ENCODE peak calls at places on chromosomes 1 and 21, in six cellular contexts. O is A549, R is Caco-2, F is tibial artery, Q is lower leg skin, X is hepatocyte. E is an unnamed sample.

GRCh38 chr1:7967206-7967605 is 5.7 kb downstream of the PARK7 start:
- DNase-seq in O (no peak), R (no peak), F (no peak), Q (no peak), X (no peak), E (no peak)

GRCh38 chr1:231159963-231160761 is 1.7 kb upstream of the TRIM67 start:
- DNase-seq in O (no peak), R (no peak), F (no peak), Q (no peak), X (no peak), E (no peak)

GRCh38 chr1:172144445-172145060 is 275.9 kb upstream of the C1orf105 start:
- DNase-seq in O (no peak), R (no peak), F (peak), Q (peak), X (peak), E (peak)

GRCh38 chr1:65948609-65949229 is 156.0 kb downstream of the PDE4B start:
- DNase-seq in O (no peak), R (no peak), F (no peak), Q (no peak), X (peak), E (peak)

GRCh38 chr1:71640131-71640530 is 559.3 kb upstream of the ZRANB2 start:
- DNase-seq in O (no peak), R (no peak), F (no peak), Q (no peak), X (no peak), E (no peak)

GRCh38 chr1:33519240-33519884 is 46.9 kb downstream of the ZSCAN20 start:
- DNase-seq in O (no peak), R (no peak), F (no peak), Q (peak), X (no peak), E (no peak)

GRCh38 chr1:160124709-160125478 is 9.3 kb downstream of the ATP1A2 start:
- DNase-seq in O (peak), R (peak), F (no peak), Q (no peak), X (peak), E (peak)

GRCh38 chr1:8222789-8223188 is 95.1 kb upstream of the SLC45A1 start:
- DNase-seq in O (no peak), R (no peak), F (no peak), Q (no peak), X (no peak), E (no peak)

GRCh38 chr1:3625151-3625907 is 514 bp downstream of the TPRG1L start:
- DNase-seq in O (peak), R (peak), F (no peak), Q (no peak), X (peak), E (peak)

GRCh38 chr21:44702111-44702972 is 5.4 kb downstream of the KRTAP10-12 start:
- DNase-seq in O (no peak), R (peak), F (peak), Q (no peak), X (no peak), E (no peak)

GRCh38 chr1:41742219-41742618 is 176.5 kb downstream of the HIVEP3 start:
- DNase-seq in O (no peak), R (no peak), F (no peak), Q (no peak), X (no peak), E (peak)

GRCh38 chr21:36589352-36589971 is 109.5 kb upstream of the SIM2 start:
- DNase-seq in O (no peak), R (no peak), F (no peak), Q (peak), X (peak), E (peak)

GRCh38 chr1:14552246-14552970 is 46.1 kb upstream of the KAZN start:
- DNase-seq in O (no peak), R (no peak), F (no peak), Q (no peak), X (no peak), E (no peak)

GRCh38 chr1:205449750-205450443 is 5.9 kb downstream of the BLACAT1 start:
- DNase-seq in O (peak), R (peak), F (no peak), Q (no peak), X (peak), E (no peak)

GRCh38 chr1:175338447-175339135 is 146.0 kb upstream of the KIAA0040 start:
- DNase-seq in O (peak), R (peak), F (no peak), Q (no peak), X (peak), E (no peak)

GRCh38 chr1:40834968-40835545 is 27.1 kb downstream of the CITED4 start:
- DNase-seq in O (no peak), R (no peak), F (no peak), Q (no peak), X (no peak), E (no peak)

GRCh38 chr1:170620164-170620563 is 43.8 kb upstream of the PRRX1 start:
- DNase-seq in O (no peak), R (no peak), F (no peak), Q (no peak), X (no peak), E (peak)

GRCh38 chr1:156128749-156129682 is 14.5 kb downstream of the LMNA start:
- DNase-seq in O (no peak), R (no peak), F (peak), Q (no peak), X (peak), E (peak)

GRCh38 chr1:12634696-12635202 is 9.1 kb upstream of the AADACL4 start:
- DNase-seq in O (no peak), R (no peak), F (no peak), Q (no peak), X (no peak), E (no peak)

GRCh38 chr1:225770586-225771248 is 6.9 kb upstream of the SRP9 start:
- DNase-seq in O (no peak), R (peak), F (peak), Q (no peak), X (no peak), E (no peak)

GRCh38 chr21:32940079-32941014 is 85.4 kb upstream of the OLIG2 start:
- DNase-seq in O (peak), R (peak), F (no peak), Q (no peak), X (peak), E (peak)

GRCh38 chr1:232508161-232508661 is 121.7 kb downstream of the SIPA1L2 start:
- DNase-seq in O (no peak), R (no peak), F (no peak), Q (no peak), X (no peak), E (no peak)

GRCh38 chr1:153260473-153260979 is 1.0 kb downstream of the LORICRIN start:
- DNase-seq in O (no peak), R (no peak), F (no peak), Q (no peak), X (no peak), E (peak)

GRCh38 chr1:173210716-173211231 is 3.6 kb upstream of the TNFSF4 start:
- DNase-seq in O (no peak), R (no peak), F (no peak), Q (no peak), X (peak), E (no peak)

GRCh38 chr1:226686440-226687436 is 52.3 kb downstream of the ITPKB start:
- DNase-seq in O (no peak), R (no peak), F (no peak), Q (no peak), X (no peak), E (no peak)

GRCh38 chr1:44890007-44890406 is 47.0 kb upstream of the PTCH2 start:
- DNase-seq in O (no peak), R (no peak), F (no peak), Q (no peak), X (no peak), E (no peak)

GRCh38 chr21:42818328-42818749 is 61.0 kb downstream of the WDR4 start:
- DNase-seq in O (no peak), R (no peak), F (peak), Q (peak), X (peak), E (peak)

GRCh38 chr21:44686843-44687561 is 5.0 kb upstream of the KRTAP12-1 start:
- DNase-seq in O (no peak), R (peak), F (peak), Q (no peak), X (no peak), E (no peak)

GRCh38 chr1:61441723-61442262 is 283.1 kb downstream of the TM2D1 start:
- DNase-seq in O (no peak), R (no peak), F (no peak), Q (no peak), X (no peak), E (peak)

GRCh38 chr1:114315601-114316000 is 161.9 kb upstream of the SYT6 start:
- DNase-seq in O (no peak), R (no peak), F (no peak), Q (no peak), X (no peak), E (peak)

DNA sequence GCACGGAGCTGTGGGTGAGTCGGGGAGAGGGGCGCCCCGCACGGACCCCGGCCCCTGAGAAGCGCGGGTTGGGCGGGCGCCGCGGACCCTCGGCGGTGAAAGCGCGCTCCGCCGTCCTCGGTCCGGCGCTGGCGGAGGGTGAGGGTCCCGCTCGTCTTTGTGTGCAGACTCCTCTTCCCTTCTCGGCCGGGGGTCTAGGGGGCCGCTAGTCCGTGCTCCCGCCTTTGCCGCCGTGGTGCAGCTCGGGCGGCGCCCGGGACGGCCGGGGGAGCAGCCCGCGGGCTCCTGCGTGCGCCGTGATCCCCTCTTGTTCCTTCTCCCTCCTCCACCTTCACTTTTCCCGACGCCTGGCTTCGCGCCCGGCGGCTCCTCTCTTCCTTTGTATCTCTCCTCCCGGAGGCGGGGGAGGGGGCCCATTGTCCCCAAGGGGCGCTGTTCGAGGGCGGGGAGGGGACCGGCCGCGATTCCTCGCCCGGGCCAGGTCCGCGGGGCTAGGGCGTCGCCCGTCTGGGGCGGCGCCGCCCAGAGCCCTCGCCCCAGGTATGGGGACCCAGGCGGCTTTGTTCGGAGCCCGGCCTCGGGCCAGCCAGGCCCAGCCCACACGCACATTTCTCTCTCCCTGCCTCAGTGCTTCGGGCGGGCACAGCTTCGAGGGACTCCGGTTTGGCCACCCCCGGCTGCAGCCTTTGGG is 519 bp downstream of the FNBP1L start:
- DNase-seq in O (peak), R (peak), F (no peak), Q (no peak), X (peak), E (no peak)
- TF ChIP-seq CTCF in O (no peak), R (peak), F (no peak), Q (no peak), X (peak), E (no peak)

DNA sequence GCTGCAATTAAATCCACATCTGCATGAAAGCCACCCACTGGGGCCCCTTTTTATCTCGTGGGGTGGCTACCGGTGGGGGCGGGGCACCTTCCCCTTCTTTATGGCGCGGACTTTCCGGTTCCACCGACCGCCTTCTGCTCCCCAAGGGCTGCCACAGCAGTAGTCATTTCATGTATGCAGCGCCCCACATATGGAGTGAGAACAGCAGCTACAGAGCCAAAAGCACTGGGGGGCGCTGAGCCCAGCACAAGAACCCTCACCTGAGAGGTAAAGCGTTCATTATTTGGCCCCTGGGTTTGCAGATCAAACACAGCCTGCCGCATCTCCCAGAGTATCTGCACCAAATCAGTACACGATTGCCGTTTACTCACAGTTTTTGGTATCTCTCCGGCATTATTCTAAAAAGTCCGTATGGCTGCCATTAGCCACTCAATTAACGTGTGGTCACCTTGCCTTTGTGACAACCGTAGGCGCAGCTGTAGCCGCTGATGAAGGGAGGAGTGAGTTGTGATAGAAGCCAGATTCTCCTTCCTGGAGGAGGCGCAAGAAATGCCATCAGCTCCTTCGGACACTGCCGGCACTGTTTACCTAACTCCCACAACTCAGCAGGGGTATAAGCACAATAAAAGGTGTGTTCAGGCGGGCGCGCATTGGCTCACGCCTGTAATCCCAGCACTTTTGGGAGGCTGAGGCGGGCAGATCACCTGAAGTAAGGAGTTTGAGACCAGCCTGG is 30.4 kb upstream of the CR2 start:
- DNase-seq in O (no peak), R (no peak), F (no peak), Q (no peak), X (peak), E (no peak)
- H3K4me3 ChIP-seq in O (peak), R (peak), F (no peak), Q (no peak), X (no peak), E (no peak)

GRCh38 chr1:210944255-210944654 is 189.7 kb downstream of the KCNH1 start:
- DNase-seq in O (no peak), R (no peak), F (no peak), Q (no peak), X (no peak), E (no peak)

GRCh38 chr1:210951279-210951678 is 182.7 kb downstream of the KCNH1 start:
- DNase-seq in O (no peak), R (no peak), F (no peak), Q (no peak), X (no peak), E (no peak)

GRCh38 chr1:210949039-210949438 is 184.9 kb downstream of the KCNH1 start:
- DNase-seq in O (no peak), R (no peak), F (no peak), Q (no peak), X (no peak), E (no peak)

GRCh38 chr1:210949489-210949888 is 184.5 kb downstream of the KCNH1 start:
- DNase-seq in O (no peak), R (no peak), F (no peak), Q (no peak), X (no peak), E (no peak)
- TF ChIP-seq CTCF in O (no peak), R (no peak), F (no peak), Q (no peak), X (no peak), E (no peak)

GRCh38 chr1:84603941-84604830 is 29.9 kb upstream of the CTBS start:
- DNase-seq in O (no peak), R (no peak), F (peak), Q (peak), X (peak), E (peak)

GRCh38 chr1:84600796-84601195 is 26.6 kb upstream of the CTBS start:
- DNase-seq in O (no peak), R (no peak), F (no peak), Q (no peak), X (no peak), E (no peak)

GRCh38 chr1:84603223-84603622 is 29.0 kb upstream of the CTBS start:
- DNase-seq in O (no peak), R (no peak), F (no peak), Q (no peak), X (no peak), E (peak)

GRCh38 chr1:84598846-84599741 is 24.9 kb upstream of the CTBS start:
- DNase-seq in O (no peak), R (no peak), F (no peak), Q (no peak), X (no peak), E (peak)

GRCh38 chr1:84598418-84598817 is 24.2 kb upstream of the CTBS start:
- DNase-seq in O (no peak), R (no peak), F (no peak), Q (no peak), X (no peak), E (peak)
- H3K4me3 ChIP-seq in O (no peak), R (no peak), F (no peak), Q (no peak), X (no peak), E (no peak)

GRCh38 chr21:31142600-31142999 is 104.3 kb upstream of the KRTAP19-8 start:
- DNase-seq in O (no peak), R (no peak), F (no peak), Q (no peak), X (no peak), E (no peak)
- TF ChIP-seq CTCF in O (no peak), R (no peak), F (no peak), Q (no peak), X (no peak), E (no peak)

GRCh38 chr1:62746809-62747138 is 37.2 kb upstream of the ATG4C start:
- DNase-seq in O (no peak), R (no peak), F (no peak), Q (no peak), X (no peak), E (no peak)

GRCh38 chr1:62744594-62745577 is 39.0 kb upstream of the ATG4C start:
- DNase-seq in O (no peak), R (no peak), F (no peak), Q (no peak), X (no peak), E (no peak)

GRCh38 chr1:62746086-62746808 is 37.7 kb upstream of the ATG4C start:
- DNase-seq in O (peak), R (no peak), F (no peak), Q (no peak), X (peak), E (peak)
- H3K4me3 ChIP-seq in O (no peak), R (no peak), F (peak), Q (no peak), X (no peak), E (peak)

DNA sequence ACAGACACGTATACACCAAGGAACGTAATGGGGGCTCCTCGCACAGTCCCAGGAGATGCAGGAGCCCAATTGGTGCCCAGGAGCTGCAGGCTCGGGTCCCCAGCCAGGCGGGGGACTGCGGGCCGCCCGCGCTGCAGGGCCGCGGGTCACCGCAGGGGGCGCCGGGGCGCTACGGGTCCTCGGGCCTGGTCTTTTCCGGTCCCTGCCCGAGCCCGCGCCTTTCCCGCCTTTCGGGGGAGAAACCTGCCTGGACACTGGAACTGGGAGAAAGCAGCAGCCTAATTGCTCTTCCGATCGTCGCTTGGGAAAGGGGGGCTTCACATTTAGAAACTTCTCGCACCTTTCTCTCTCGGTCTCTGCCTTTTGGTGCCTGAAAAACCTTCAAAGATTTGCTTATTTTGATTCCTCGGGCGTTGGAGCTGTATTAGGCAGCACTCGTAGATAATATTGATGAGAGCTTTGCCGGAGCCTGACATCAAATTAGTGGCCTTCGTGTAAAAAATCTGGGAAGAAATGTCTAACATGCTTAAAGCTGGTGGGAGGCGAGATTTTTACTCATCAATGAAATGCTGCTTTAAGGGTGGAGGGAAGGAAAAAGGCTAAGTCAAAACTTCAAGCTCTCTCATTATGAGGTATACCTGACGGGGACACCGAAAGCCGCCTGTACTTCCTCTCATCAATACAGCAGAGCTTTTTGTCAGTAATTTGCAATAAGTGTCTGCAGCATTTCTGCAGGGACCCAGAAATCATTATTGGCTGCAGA is 12.6 kb upstream of the BARHL2 start:
- DNase-seq in O (no peak), R (no peak), F (no peak), Q (no peak), X (peak), E (no peak)
- TF ChIP-seq CTCF in O (no peak), R (peak), F (no peak), Q (no peak), X (peak), E (no peak)

GRCh38 chr1:87368907-87369306 is 40.2 kb downstream of the LMO4 start:
- DNase-seq in O (no peak), R (no peak), F (no peak), Q (no peak), X (no peak), E (no peak)

GRCh38 chr1:87367549-87367948 is 38.9 kb downstream of the LMO4 start:
- DNase-seq in O (no peak), R (no peak), F (no peak), Q (no peak), X (no peak), E (no peak)

GRCh38 chr1:87369736-87370135 is 41.1 kb downstream of the LMO4 start:
- DNase-seq in O (no peak), R (no peak), F (no peak), Q (no peak), X (no peak), E (no peak)

DNA sequence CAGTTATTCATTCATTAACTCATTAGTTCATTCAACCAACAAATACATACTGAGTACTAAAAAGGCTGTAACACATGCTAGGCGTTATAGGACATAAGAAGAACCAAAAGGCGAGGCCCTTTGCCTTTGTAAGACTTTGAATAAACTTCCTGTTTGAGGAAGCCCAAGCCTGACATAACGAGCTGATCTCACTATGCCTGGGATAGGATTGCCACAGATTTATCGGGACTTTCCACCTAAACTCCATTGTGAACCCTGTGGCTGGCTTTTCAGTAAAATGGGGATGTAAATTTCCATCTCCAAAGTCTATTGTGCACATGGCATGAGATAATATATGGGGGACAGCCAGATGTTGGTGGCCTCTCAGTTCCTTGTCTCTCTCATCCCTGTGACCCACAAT is 41.8 kb downstream of the LMO4 start:
- DNase-seq in O (no peak), R (no peak), F (no peak), Q (no peak), X (no peak), E (no peak)
- H3K4me3 ChIP-seq in O (no peak), R (no peak), F (no peak), Q (no peak), X (no peak), E (no peak)

DNA sequence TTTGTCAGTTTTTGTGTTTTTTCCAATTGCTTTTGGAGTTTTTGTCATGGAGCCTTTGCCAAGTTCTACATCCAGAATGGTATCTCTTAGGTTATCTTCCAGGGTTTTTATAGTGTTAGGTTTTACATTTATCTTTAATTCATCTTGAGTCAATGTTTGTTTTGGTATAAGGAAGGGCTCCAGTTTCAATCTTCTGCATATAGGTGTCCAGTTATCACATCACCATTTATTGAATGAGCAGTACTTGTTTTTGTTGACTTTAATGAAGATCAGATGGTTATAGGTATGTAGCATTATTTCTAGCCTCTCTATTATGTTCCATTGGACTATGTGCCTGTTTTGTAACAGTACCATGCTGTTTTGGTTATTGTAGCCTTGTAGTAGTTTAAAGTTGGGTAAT is 1233.1 kb downstream of the PLA2G4A start:
- DNase-seq in O (no peak), R (no peak), F (no peak), Q (no peak), X (no peak), E (no peak)
- TF ChIP-seq CTCF in O (no peak), R (no peak), F (no peak), Q (no peak), X (no peak), E (no peak)